ENCODE peak calls at places on chromosomes 5 and 9, in five cellular contexts. S is DMS153; H is stimulated activated CD4-positive, alpha-beta T cell treated with anti-CD3 and anti-CD28 coated beads, TNF-alpha, amount 100 ng/mL, for 24 hours; V is CD8-positive, alpha-beta memory T cell; E is stimulated activated CD8-positive, alpha-beta memory T cell treated with anti-CD3 and anti-CD28 coated beads, Interleukin-15, amount 100 ng/mL, for 1 hour. N is an unnamed sample.

GRCh38 chr9:21906878-21907277 is 87.3 kb downstream of the CDKN2A start:
- DNase-seq in E (no peak), S (no peak), V (no peak), H (no peak), N (no peak)

GRCh38 chr9:116421006-116421538 is 266.0 kb upstream of the TRIM32 start:
- DNase-seq in H (no peak), V (no peak), E (no peak), S (no peak), N (no peak)

GRCh38 chr9:137140151-137141012 is 1.4 kb downstream of the GRIN1 start:
- DNase-seq in H (no peak), E (no peak), V (no peak), S (no peak), N (no peak)

GRCh38 chr5:157581870-157582269 is 6.3 kb upstream of the ADAM19 start:
- DNase-seq in V (no peak), H (no peak), S (no peak), E (no peak), N (no peak)

GRCh38 chr5:173197375-173197891 is 37.6 kb downstream of the NKX2-5 start:
- DNase-seq in H (no peak), V (no peak), E (no peak), S (no peak), N (no peak)

GRCh38 chr9:133583111-133583510 is 26.1 kb downstream of the FAM163B start:
- DNase-seq in S (no peak), V (no peak), E (no peak), H (no peak), N (no peak)

GRCh38 chr9:76803762-76804161 is 39.5 kb downstream of the PCA3 start:
- DNase-seq in H (no peak), E (no peak), S (no peak), V (no peak), N (no peak)

GRCh38 chr5:61330341-61330878 is 1.6 kb upstream of the ZSWIM6 start:
- DNase-seq in V (no peak), S (peak), E (no peak), H (no peak), N (peak)

GRCh38 chr5:13985736-13986418 is 41.4 kb upstream of the DNAH5 start:
- DNase-seq in H (no peak), E (no peak), S (no peak), V (no peak), N (no peak)

GRCh38 chr9:12973702-12974101 is 198.9 kb downstream of the LURAP1L start:
- DNase-seq in H (no peak), S (no peak), V (no peak), E (no peak), N (peak)

GRCh38 chr9:125172351-125172750 is 17.3 kb downstream of the PPP6C start:
- DNase-seq in V (no peak), E (no peak), S (no peak), H (no peak), N (no peak)

GRCh38 chr5:75992677-75993582 is 90.3 kb upstream of the SV2C start:
- DNase-seq in H (no peak), S (no peak), V (no peak), E (no peak), N (no peak)

GRCh38 chr9:128863647-128864046 is 18.1 kb downstream of the KYAT1 start:
- DNase-seq in S (peak), H (peak), E (peak), V (peak), N (peak)

GRCh38 chr5:37112383-37112991 is 136.7 kb downstream of the CPLANE1 start:
- DNase-seq in E (no peak), H (no peak), V (no peak), S (no peak), N (no peak)

GRCh38 chr9:125626187-125626586 is 80.8 kb downstream of the MAPKAP1 start:
- DNase-seq in H (no peak), E (no peak), S (no peak), V (no peak), N (no peak)

GRCh38 chr9:36169708-36170107 is 520 bp downstream of the CCIN start:
- DNase-seq in S (no peak), H (no peak), V (no peak), E (no peak), N (no peak)

GRCh38 chr9:6758418-6759113 is 793 bp downstream of the KDM4C start:
- DNase-seq in S (peak), E (peak), V (peak), H (peak), N (peak)

GRCh38 chr9:112050544-112051475 is 124.3 kb downstream of the SUSD1 start:
- DNase-seq in S (no peak), H (no peak), V (no peak), E (no peak), N (no peak)

GRCh38 chr9:2723666-2724065 is 6.4 kb downstream of the KCNV2 start:
- DNase-seq in S (no peak), E (no peak), H (no peak), V (no peak), N (no peak)

GRCh38 chr9:101029300-101030021 is 934 bp downstream of the PLPPR1 start:
- DNase-seq in E (no peak), H (no peak), V (no peak), S (no peak), N (no peak)

GRCh38 chr9:126833710-126834345 is 26.6 kb upstream of the ZBTB34 start:
- DNase-seq in V (no peak), H (no peak), E (no peak), S (no peak), N (no peak)

GRCh38 chr5:2133080-2133479 is 250.4 kb upstream of the IRX4 start:
- DNase-seq in H (no peak), S (no peak), V (no peak), E (no peak), N (no peak)

GRCh38 chr5:125655156-125655555 is 768.1 kb upstream of the GRAMD2B start:
- DNase-seq in V (no peak), H (no peak), E (no peak), S (peak), N (peak)

GRCh38 chr9:93648836-93649235 is 72.5 kb downstream of the PHF2 start:
- DNase-seq in V (no peak), S (no peak), H (no peak), E (no peak), N (no peak)

GRCh38 chr9:123445981-123446610 is 90.1 kb downstream of the CRB2 start:
- DNase-seq in S (no peak), H (no peak), E (no peak), V (no peak), N (no peak)

N was measured in NCI-H748 treated with DMSO at 0.1 percent for 48 hours.